ENCODE peak calls at places on chromosome X, in five cellular contexts. G is pancreas, F is lung, K is colonic mucosa, U is neural progenitor cell. A is an unnamed sample.

GRCh38 chrX:102154900-102155805 is 624 bp downstream of the BEX5 start:
- DNase-seq in G (peak; percentile 24), F (peak; percentile 28), K (peak; percentile 18), U (peak; percentile 1), A (peak; percentile 3)

GRCh38 chrX:133516691-133517090 is 101.4 kb upstream of the GPC4 start:
- DNase-seq in G (no peak), F (no peak), K (no peak), U (no peak), A (no peak)

GRCh38 chrX:11151799-11152591 is 40.9 kb downstream of the HCCS start:
- DNase-seq in G (no peak), F (no peak), K (no peak), U (peak; percentile 11), A (no peak)

GRCh38 chrX:97551821-97552220 is 668.1 kb downstream of the RPA4 start:
- DNase-seq in G (no peak), F (no peak), K (no peak), U (no peak), A (no peak)

GRCh38 chrX:13938766-13939530 is 90.7 kb downstream of the GEMIN8 start:
- DNase-seq in G (no peak), F (no peak), K (no peak), U (peak; percentile 57), A (no peak)

GRCh38 chrX:122625239-122625638 is 558.8 kb upstream of the GRIA3 start:
- DNase-seq in G (no peak), F (no peak), K (no peak), U (no peak), A (no peak)

GRCh38 chrX:13469963-13470679 is 99.3 kb upstream of the EGFL6 start:
- DNase-seq in G (no peak), F (no peak), K (no peak), U (no peak), A (no peak)

GRCh38 chrX:150926304-150926703 is 27.8 kb upstream of the CD99L2 start:
- DNase-seq in G (no peak), F (no peak), K (no peak), U (no peak), A (no peak)

GRCh38 chrX:13939741-13940597 is 89.7 kb downstream of the GEMIN8 start:
- DNase-seq in G (no peak), F (no peak), K (no peak), U (peak; percentile 4), A (no peak)

GRCh38 chrX:129585143-129585542 is 45.1 kb downstream of the OCRL start:
- DNase-seq in G (no peak), F (no peak), K (no peak), U (no peak), A (no peak)

GRCh38 chrX:129581904-129582303 is 41.8 kb downstream of the OCRL start:
- DNase-seq in G (no peak), F (no peak), K (no peak), U (no peak), A (no peak)

GRCh38 chrX:129585691-129586090 is 45.6 kb downstream of the OCRL start:
- DNase-seq in G (no peak), F (no peak), K (no peak), U (no peak), A (no peak)

GRCh38 chrX:129590596-129590995 is 50.5 kb downstream of the OCRL start:
- DNase-seq in G (no peak), F (no peak), K (no peak), U (no peak), A (no peak)

GRCh38 chrX:129586446-129586845 is 46.4 kb downstream of the OCRL start:
- DNase-seq in G (no peak), F (no peak), K (no peak), U (no peak), A (no peak)
- H3K36me3 ChIP-seq in G (no peaks in the 10 kb centered on the region), F (peaks cover 8% of the 10 kb centered on the region), K (no peaks in the 10 kb centered on the region), U (no peaks in the 10 kb centered on the region), A (no peaks in the 10 kb centered on the region)

GRCh38 chrX:39150210-39150609 is 349.0 kb downstream of the MID1IP1 start:
- DNase-seq in G (no peak), F (no peak), K (no peak), U (no peak), A (no peak)
- H3K27ac ChIP-seq in G (no peak overlapping the region), F (no peak overlapping the region), K (no peak overlapping the region), U (no peak overlapping the region), A (no peak overlapping the region)

GRCh38 chrX:53290441-53291041 is 9.2 kb upstream of the IQSEC2 start:
- DNase-seq in G (no peak), F (no peak), K (no peak), U (no peak), A (no peak)

GRCh38 chrX:53287493-53288138 is 6.2 kb upstream of the IQSEC2 start:
- DNase-seq in G (peak; percentile 37), F (no peak), K (peak; percentile 71), U (no peak), A (peak; percentile 63)

GRCh38 chrX:53285591-53285990 is 4.2 kb upstream of the IQSEC2 start:
- DNase-seq in G (no peak), F (no peak), K (no peak), U (no peak), A (no peak)

GRCh38 chrX:53284684-53285447 is 3.5 kb upstream of the IQSEC2 start:
- DNase-seq in G (peak; percentile 35), F (peak; percentile 56), K (peak; percentile 73), U (peak; percentile 71), A (peak; percentile 46)

DNA sequence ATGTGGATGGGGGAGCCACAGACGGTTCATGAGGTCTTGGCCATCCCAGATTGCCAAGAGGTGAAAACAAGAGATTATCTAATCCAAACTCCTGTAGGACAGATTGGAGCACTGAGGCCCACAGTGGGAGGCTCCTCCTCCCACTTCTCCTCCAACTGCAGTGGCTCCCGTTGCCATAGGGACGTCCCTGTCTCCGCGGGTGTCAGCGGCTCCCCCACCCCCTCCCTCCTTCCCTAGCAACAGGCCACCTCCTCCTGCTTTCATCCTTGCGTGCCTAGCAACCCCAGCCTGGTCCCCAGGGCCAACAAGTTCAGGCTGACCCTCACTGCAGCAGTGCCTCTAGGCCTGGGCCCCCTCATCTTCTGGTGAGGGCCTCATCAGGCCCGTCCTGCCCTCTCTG is 6.8 kb upstream of the IQSEC2 start:
- DNase-seq in G (peak; percentile 46), F (no peak), K (no peak), U (peak; percentile 84), A (peak; percentile 38)
- H3K4me1 ChIP-seq in G (no peaks in the 10 kb centered on the region), F (peaks cover 4% of the 10 kb centered on the region), K (peaks cover 10% of the 10 kb centered on the region), U (no peaks in the 10 kb centered on the region), A (peaks cover 14% of the 10 kb centered on the region)

GRCh38 chrX:120358687-120359086 is 3.2 kb upstream of the ATP1B4 start:
- DNase-seq in G (no peak), F (no peak), K (no peak), U (peak; percentile 2), A (no peak)

GRCh38 chrX:120361906-120362305 is at the start of gene ATP1B4:
- DNase-seq in G (no peak), F (no peak), K (no peak), U (no peak), A (no peak)

GRCh38 chrX:120356084-120356483 is 5.8 kb upstream of the ATP1B4 start:
- DNase-seq in G (no peak), F (no peak), K (no peak), U (no peak), A (no peak)

DNA sequence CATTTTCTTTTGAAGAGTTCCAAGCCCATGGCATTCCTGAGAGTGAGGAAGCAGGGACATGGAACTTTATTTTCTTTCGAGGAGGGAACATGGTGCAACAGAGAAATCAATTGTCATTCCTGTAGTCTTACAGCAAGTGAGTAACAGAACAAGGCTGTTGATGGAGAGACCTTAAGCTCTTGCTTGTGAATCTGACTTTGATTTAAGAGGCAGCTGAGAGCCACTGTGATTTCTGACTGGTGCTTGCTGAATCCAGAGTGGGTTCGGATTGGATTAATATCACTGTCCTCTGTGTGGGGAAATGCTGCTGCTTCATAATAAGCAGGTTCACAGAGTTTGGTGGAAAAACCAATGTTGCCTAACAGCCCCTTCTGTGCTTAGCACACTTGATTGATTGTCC is 4.7 kb upstream of the ATP1B4 start:
- DNase-seq in G (no peak), F (no peak), K (no peak), U (no peak), A (no peak)
- H3K36me3 ChIP-seq in G (no peaks in the 10 kb centered on the region), F (no peaks in the 10 kb centered on the region), K (no peaks in the 10 kb centered on the region), U (no peaks in the 10 kb centered on the region), A (no peaks in the 10 kb centered on the region)

DNA sequence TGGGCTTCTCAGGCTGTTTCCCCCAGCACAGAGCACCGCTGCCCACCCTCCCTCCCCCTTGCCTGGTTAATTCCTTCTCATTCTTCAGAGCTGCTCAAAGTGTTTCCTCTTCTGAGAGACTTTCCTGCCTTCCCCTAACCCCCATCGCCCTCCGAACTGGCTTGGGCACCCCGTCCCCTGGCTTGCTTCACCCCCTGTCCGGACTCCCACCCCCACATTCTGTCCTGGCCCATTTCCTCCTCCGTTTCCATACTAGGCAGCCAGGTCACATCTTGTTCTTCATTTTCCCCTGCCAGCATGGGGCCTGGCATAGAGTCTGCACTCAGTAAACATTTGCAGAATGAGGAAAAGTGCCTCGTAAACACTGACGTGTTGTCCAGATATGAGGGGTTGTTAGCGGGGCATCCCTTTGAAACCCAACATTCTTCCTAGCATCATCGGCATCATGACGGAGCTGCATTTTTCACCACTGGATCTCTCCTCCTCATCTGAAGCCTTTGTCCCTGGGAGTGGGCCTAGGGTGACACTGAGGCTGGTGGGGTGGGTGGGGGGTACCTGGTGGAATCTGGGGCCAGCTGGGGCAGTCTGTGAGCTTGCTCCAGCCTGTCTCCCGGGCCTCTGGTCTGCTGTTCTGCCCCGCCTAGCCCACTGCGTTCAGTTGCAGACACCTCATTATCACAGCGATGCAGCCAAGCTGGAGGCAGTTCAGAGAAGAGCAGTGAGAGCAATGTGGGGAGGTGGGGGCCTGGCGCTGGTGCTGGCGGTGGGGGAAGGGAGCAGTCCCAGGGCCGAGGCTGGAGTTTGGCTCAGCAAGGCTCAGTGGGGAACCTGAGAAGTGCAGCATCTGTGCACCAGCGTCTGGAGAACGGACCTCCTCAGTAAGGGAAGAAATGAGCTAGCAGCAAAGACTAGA is 149.4 kb upstream of the PJA1 start:
- DNase-seq in G (no peak), F (no peak), K (peak; percentile 7), U (peak; percentile 28), A (no peak)
- H3K27ac ChIP-seq in G (no peak overlapping the region), F (no peak overlapping the region), K (no peak overlapping the region), U (no peak overlapping the region), A (no peak overlapping the region)

GRCh38 chrX:134548257-134548732 is 88.3 kb downstream of the HPRT1 start:
- DNase-seq in G (no peak), F (no peak), K (no peak), U (peak; percentile 50), A (peak; percentile 22)
- H3K4me1 ChIP-seq in G (no peaks in the 10 kb centered on the region), F (no peaks in the 10 kb centered on the region), K (no peaks in the 10 kb centered on the region), U (peaks cover 10% of the 10 kb centered on the region), A (peaks cover 28% of the 10 kb centered on the region)

GRCh38 chrX:129493643-129494042 is 29.6 kb downstream of the SMARCA1 start:
- DNase-seq in G (no peak), F (no peak), K (no peak), U (no peak), A (no peak)
- H3K36me3 ChIP-seq in G (no peaks in the 10 kb centered on the region), F (peaks cover 4% of the 10 kb centered on the region), K (no peaks in the 10 kb centered on the region), U (peaks cover 17% of the 10 kb centered on the region), A (no peaks in the 10 kb centered on the region)

GRCh38 chrX:100700809-100701208 is 31.1 kb downstream of the SYTL4 start:
- DNase-seq in G (no peak), F (no peak), K (no peak), U (no peak), A (no peak)
- H3K27ac ChIP-seq in G (no peak overlapping the region), F (no peak overlapping the region), K (no peak overlapping the region), U (no peak overlapping the region), A (no peak overlapping the region)